ENCODE peak calls at places on chromosome 2, in four cellular contexts. K is keratinocyte, N is K562, V is IMR-90. P is an unnamed sample. For H3K9me1 and H3K4me1, the result is how much of the 10 kb centered on the place peaks cover.

GRCh38 chr2:78686754-78687153 is 338.7 kb upstream of the REG3G start:
- DNase-seq in V (no peak), K (no peak), N (no peak), P (no peak)

GRCh38 chr2:101396352-101396717 is 9.0 kb upstream of the CREG2 start:
- DNase-seq in N (no peak), K (peak), V (peak), P (peak)

GRCh38 chr2:135694711-135695110 is 46.9 kb upstream of the UBXN4 start:
- DNase-seq in N (no peak), V (peak), K (no peak), P (peak)

GRCh38 chr2:236659758-236660150 is 90.1 kb downstream of the ACKR3 start:
- DNase-seq in K (no peak), V (peak), N (no peak), P (no peak)

GRCh38 chr2:186884585-186884984 is 35.6 kb upstream of the ZSWIM2 start:
- DNase-seq in K (no peak), V (no peak), N (peak), P (peak)

GRCh38 chr2:10433948-10434884 is 13.9 kb downstream of the ODC1 start:
- DNase-seq in N (peak), K (no peak), V (no peak), P (no peak)

GRCh38 chr2:29749843-29750242 is 171.5 kb downstream of the ALK start:
- DNase-seq in N (no peak), K (no peak), V (no peak), P (no peak)

GRCh38 chr2:140473851-140474250 is 1657.0 kb downstream of the LRP1B start:
- DNase-seq in N (no peak), V (no peak), K (no peak), P (no peak)

GRCh38 chr2:111121873-111122630 is 1.3 kb downstream of the BCL2L11 start:
- DNase-seq in V (peak), K (no peak), N (peak), P (peak)

GRCh38 chr2:172836386-172837200 is 100.9 kb downstream of the RAPGEF4 start:
- DNase-seq in N (peak), K (peak), V (peak), P (peak)

GRCh38 chr2:169362346-169363026 is at the start of gene LRP2:
- DNase-seq in K (no peak), N (no peak), V (no peak), P (peak)

GRCh38 chr2:54239427-54239826 is 16.6 kb downstream of the TSPYL6 start:
- DNase-seq in K (no peak), V (peak), N (no peak), P (no peak)

GRCh38 chr2:225040862-225041209 is 1.4 kb downstream of the DOCK10 start:
- DNase-seq in K (no peak), V (peak), N (no peak), P (no peak)

GRCh38 chr2:6855860-6856547 is 9.7 kb downstream of the CMPK2 start:
- DNase-seq in V (no peak), N (no peak), K (no peak), P (no peak)

GRCh38 chr2:230403746-230404145 is 12.3 kb upstream of the SP100 start:
- DNase-seq in V (no peak), K (no peak), N (no peak), P (no peak)

GRCh38 chr2:18599509-18600254 is 10.3 kb upstream of the NT5C1B start:
- DNase-seq in K (no peak), N (no peak), V (peak), P (peak)

GRCh38 chr2:32425719-32426141 is 68.9 kb downstream of the BIRC6 start:
- DNase-seq in V (peak), N (no peak), K (no peak), P (no peak)

GRCh38 chr2:167127135-167127534 is 238.9 kb downstream of the XIRP2 start:
- DNase-seq in V (peak), K (no peak), N (no peak), P (peak)

GRCh38 chr2:8333177-8333831 is 348.6 kb upstream of the ID2 start:
- DNase-seq in V (no peak), K (no peak), N (no peak), P (no peak)

GRCh38 chr2:197378494-197378972 is 56.3 kb downstream of the SF3B1 start:
- DNase-seq in V (peak), N (peak), K (no peak), P (peak)

GRCh38 chr2:195363496-195363895 is 293.5 kb upstream of the SLC39A10 start:
- DNase-seq in V (peak), K (peak), N (no peak), P (no peak)

GRCh38 chr2:121096611-121097010 is 188.4 kb downstream of the TFCP2L1 start:
- DNase-seq in K (no peak), N (no peak), V (no peak), P (no peak)

GRCh38 chr2:60551241-60552095 is 2.0 kb downstream of the BCL11A start:
- DNase-seq in V (no peak), K (no peak), N (no peak), P (no peak)

GRCh38 chr2:175621847-175622246 is 380.2 kb downstream of the LNPK start:
- DNase-seq in K (no peak), N (peak), V (no peak), P (no peak)

GRCh38 chr2:28702415-28702859 is 49.2 kb upstream of the PPP1CB start:
- DNase-seq in V (no peak), K (no peak), N (no peak), P (no peak)

GRCh38 chr2:222410534-222410933 is 13.8 kb upstream of the SGPP2 start:
- DNase-seq in K (no peak), N (no peak), V (no peak), P (no peak)

GRCh38 chr2:164164602-164165001 is 428.8 kb upstream of the FIGN start:
- DNase-seq in V (no peak), K (no peak), N (no peak), P (no peak)

GRCh38 chr2:7910752-7911151 is 771.1 kb upstream of the ID2 start:
- DNase-seq in N (no peak), V (no peak), K (no peak), P (no peak)

GRCh38 chr2:29614295-29614830 is 307.0 kb downstream of the ALK start:
- DNase-seq in V (no peak), N (no peak), K (no peak), P (no peak)

GRCh38 chr2:197033222-197033621 is 106.7 kb upstream of the PGAP1 start:
- DNase-seq in K (no peak), V (no peak), N (no peak), P (no peak)

GRCh38 chr2:98463988-98464771 is 19.5 kb downstream of the INPP4A start:
- DNase-seq in V (no peak), K (no peak), N (no peak), P (no peak)

GRCh38 chr2:155836439-155836838 is 496.1 kb downstream of the NR4A2 start:
- DNase-seq in N (no peak), V (no peak), K (no peak), P (no peak)

GRCh38 chr2:123359636-123360035 is 665.5 kb upstream of the CNTNAP5 start:
- DNase-seq in K (no peak), N (no peak), V (no peak), P (no peak)

GRCh38 chr2:150538582-150539236 is 51.2 kb upstream of the RND3 start:
- DNase-seq in K (no peak), N (no peak), V (peak), P (no peak)

GRCh38 chr2:127094509-127095366 is 12.2 kb downstream of the BIN1 start:
- DNase-seq in K (no peak), N (no peak), V (peak), P (no peak)

GRCh38 chr2:157052685-157053224 is 204.8 kb upstream of the GALNT5 start:
- DNase-seq in V (peak), K (no peak), N (no peak), P (peak)

GRCh38 chr2:201407265-201407664 is 44.0 kb downstream of the TRAK2 start:
- DNase-seq in K (no peak), N (peak), V (peak), P (no peak)

GRCh38 chr2:201408931-201409330 is 42.3 kb downstream of the TRAK2 start:
- DNase-seq in N (no peak), K (no peak), V (no peak), P (no peak)

GRCh38 chr2:201404699-201405275 is 46.5 kb downstream of the TRAK2 start:
- DNase-seq in K (no peak), V (no peak), N (peak), P (no peak)

GRCh38 chr2:201403904-201404303 is 46.8 kb upstream of the FLACC1 start:
- DNase-seq in N (no peak), V (peak), K (peak), P (peak)

DNA sequence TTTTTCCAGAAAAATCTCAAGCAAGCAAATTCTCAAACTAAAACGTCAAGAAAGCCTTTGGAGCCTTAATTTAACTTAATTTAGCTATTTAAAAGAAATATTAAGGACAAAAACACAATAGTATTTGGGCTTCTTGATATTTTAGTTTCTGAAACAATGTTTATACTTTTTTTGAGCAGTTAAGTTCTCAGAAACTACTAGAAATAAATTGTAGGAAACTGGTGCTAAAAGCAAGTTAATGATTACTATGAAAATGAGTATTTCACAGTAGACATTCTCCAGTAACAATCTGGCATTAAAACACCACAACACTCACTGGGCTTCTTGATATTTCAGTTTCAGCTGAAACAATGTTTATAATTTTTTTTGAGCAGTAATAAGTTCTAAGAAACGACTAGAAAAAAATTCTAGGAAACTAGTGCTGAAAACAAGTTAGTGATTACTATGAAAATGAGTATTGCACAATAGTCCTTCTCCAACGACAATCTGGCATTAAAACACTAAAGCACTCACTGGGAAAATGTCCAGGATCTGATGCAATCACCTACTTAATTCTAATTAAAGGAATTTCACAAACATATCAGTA is 45.1 kb downstream of the TRAK2 start:
- DNase-seq in V (peak), K (no peak), N (peak), P (peak)
- H3K27ac ChIP-seq in V (no peak), K (peak), N (peak), P (no peak)

DNA sequence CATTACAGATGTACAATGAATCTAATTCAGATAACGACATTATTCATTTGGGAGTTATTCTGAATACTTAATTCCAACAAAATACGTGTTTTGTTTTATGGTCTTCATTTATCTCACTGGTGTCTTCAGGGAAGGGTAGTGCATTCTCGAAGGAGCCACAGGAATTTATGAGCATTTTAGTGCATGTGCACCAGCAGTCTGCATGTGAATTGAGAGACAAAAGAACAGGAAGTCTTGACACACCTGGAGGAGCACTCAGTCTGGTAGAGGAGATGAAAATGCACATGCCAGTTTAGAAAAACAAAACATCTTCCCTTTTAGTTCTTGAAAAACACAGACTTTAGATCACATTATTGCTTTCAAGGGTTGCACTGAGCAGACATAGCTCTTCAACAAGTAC is 228.7 kb downstream of the LRATD1 start:
- DNase-seq in V (no peak), K (no peak), N (no peak), P (no peak)
- H3K9me1 ChIP-seq in V (under half), K (under half), N (under half), P (under half)

DNA sequence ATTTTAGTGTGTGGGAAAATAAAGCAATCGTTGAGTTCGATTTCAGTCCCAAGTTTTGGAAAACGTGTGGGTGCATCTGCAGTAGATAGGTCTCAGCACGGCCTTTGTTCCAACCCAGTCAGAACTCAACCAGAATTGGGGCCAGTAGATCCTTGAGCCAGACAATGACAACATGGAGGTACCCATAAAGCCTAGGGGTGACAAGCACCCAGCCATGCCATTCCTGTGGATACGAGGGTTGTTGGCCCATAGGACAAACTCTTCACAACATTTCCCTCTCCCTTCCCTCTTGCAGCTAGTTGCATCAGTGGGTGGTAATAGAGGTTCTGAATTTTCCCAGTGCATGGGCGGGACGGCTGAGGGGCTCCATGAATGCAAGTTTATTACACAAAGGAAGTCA is 60.1 kb downstream of the ST3GAL5 start:
- DNase-seq in K (no peak), V (no peak), N (no peak), P (no peak)
- H3K4me1 ChIP-seq in K (under half), V (under half), N (under half), P (under half)

GRCh38 chr2:25417715-25418369 is 76.1 kb upstream of the DNMT3A start:
- DNase-seq in V (no peak), K (no peak), N (peak), P (no peak)
- H3K27ac ChIP-seq in V (no peak), K (no peak), N (no peak), P (no peak)

DNA sequence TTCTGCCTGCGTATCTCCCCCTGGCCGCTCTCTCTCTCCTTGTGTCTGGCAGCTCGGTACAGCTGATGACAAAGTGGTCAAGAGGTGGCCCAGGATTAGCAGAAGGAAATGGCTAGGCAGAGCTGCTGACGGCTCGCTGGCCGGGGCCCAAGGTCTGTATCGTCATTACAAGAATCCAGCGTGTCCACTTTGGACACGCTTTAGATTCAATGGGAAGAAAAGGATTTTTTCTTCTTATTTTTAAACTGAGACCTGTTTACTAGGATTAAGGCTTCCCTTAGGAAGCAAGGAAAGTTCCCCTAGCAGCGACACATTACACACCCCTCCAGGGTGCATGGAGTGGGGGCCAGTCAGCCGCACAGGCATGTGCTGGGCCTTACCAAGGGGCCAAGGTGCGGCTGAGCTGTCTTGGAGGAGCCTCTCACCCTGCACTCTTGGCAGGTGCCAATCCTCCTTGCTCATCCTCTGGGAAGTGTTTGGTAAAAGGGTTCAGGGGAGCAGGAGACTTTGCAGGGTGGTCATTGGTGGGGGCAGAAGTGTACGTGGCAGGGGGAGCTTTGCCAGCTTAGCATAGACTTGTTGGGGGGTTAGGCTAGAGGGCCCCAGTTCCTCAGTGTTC is 76.8 kb downstream of the POLR1A start:
- DNase-seq in V (no peak), N (no peak), K (no peak), P (peak)
- H3K9me1 ChIP-seq in V (under half), N (under half), K (under half), P (under half)

GRCh38 chr2:239271471-239272255 is 129.2 kb downstream of the HDAC4 start:
- DNase-seq in N (no peak), V (no peak), K (no peak), P (no peak)

GRCh38 chr2:239274391-239275001 is 126.3 kb downstream of the HDAC4 start:
- DNase-seq in N (peak), K (no peak), V (peak), P (no peak)

GRCh38 chr2:239272626-239273025 is 128.2 kb downstream of the HDAC4 start:
- DNase-seq in V (no peak), K (no peak), N (no peak), P (no peak)

GRCh38 chr2:239275037-239275685 is 125.7 kb downstream of the HDAC4 start:
- DNase-seq in N (peak), K (peak), V (peak), P (no peak)

DNA sequence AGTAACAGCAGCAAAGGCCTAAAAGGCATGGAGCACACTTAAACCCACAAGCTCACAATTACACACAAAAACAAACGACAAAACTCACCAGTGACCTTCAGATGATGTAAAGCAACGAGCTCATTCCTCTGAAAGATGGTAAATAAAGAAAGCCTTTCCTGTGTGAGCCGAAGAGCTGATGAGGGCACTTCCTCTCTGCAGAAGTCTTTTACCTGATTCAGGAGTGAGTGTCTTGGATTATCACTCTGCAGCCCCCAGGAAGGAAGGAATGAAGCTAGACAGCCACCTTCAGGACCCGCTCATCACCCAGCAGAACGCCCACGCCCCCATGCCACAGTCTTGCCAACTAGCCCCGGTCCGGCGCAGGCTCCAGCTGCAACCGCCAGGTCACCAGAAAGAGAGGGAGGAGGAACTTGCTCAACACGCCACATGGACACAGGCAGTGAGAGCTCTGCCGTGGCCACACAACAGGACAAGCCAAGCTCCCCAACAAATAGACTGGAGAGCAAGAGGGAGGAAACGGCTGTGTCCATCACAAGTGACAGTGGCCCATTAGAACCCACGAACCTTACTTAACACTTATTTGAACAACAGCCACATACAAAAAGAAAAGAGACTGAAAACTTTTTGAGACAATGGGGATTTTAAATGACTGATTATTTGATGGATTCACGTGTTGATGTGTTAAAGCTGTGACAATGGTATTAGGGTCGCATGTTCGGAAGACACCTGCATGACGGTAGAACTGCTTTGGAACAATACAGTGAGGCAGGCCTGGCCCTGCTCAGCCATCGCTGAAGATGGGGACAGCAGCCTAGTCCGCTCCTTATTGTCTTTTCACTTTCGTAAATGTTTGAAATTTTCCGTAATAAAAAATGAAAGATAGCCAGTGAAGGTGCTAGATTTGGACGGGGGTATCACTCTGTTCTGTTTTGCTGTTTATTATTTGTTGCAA is 127.3 kb downstream of the HDAC4 start:
- DNase-seq in K (no peak), V (no peak), N (no peak), P (no peak)
- H3K4me1 ChIP-seq in K (under half), V (under half), N (under half), P (under half)

P was measured in endothelial cell of umbilical vein.